ENCODE peak calls at places on chromosome 18, in ten cellular contexts. S, Z, I, P, J, E, R, W, B and U are unnamed samples.

GRCh38 chr18:48581206-48581605 is 42.4 kb downstream of the CTIF start:
- DNase-seq in B (no peak), P (no peak), W (no peak), E (no peak), J (no peak), S (no peak), Z (no peak), R (no peak), I (no peak), U (no peak)

GRCh38 chr18:62348474-62348873 is 23.4 kb downstream of the TNFRSF11A start:
- DNase-seq in W (no peak), I (no peak), Z (no peak), R (no peak), E (no peak), S (no peak), P (no peak), J (no peak), B (no peak), U (no peak)

GRCh38 chr18:62187543-62188378 is 706 bp downstream of the RELCH start:
- DNase-seq in P (peak), W (no peak), I (peak), B (peak), R (peak), Z (no peak), E (peak), J (peak), S (peak), U (peak)

GRCh38 chr18:74203811-74204210 is 55.5 kb downstream of the TIMM21 start:
- DNase-seq in B (no peak), I (peak), S (no peak), Z (no peak), E (no peak), P (no peak), W (no peak), J (no peak), R (no peak), U (no peak)

GRCh38 chr18:29644276-29644675 is 1398.3 kb downstream of the DSC3 start:
- DNase-seq in J (no peak), P (no peak), B (no peak), Z (no peak), W (no peak), S (peak), I (no peak), R (no peak), E (no peak), U (no peak)

GRCh38 chr18:30334781-30335180 is 707.8 kb downstream of the DSC3 start:
- DNase-seq in W (no peak), R (no peak), Z (no peak), E (no peak), I (no peak), P (no peak), J (no peak), S (no peak), B (no peak), U (no peak)

GRCh38 chr18:33146009-33146408 is 294.5 kb downstream of the CCDC178 start:
- DNase-seq in B (no peak), Z (no peak), P (no peak), W (no peak), S (no peak), J (no peak), I (no peak), R (no peak), E (no peak), U (no peak)

GRCh38 chr18:53796042-53796729 is 428.3 kb downstream of the MBD2 start:
- DNase-seq in P (no peak), W (no peak), B (no peak), S (peak), R (no peak), Z (no peak), E (no peak), J (no peak), I (no peak), U (peak)

GRCh38 chr18:68262697-68263293 is 452.1 kb downstream of the TMX3 start:
- DNase-seq in R (no peak), Z (no peak), W (no peak), B (no peak), P (no peak), E (no peak), J (no peak), S (peak), I (no peak), U (peak)

GRCh38 chr18:31720867-31721266 is 36.5 kb upstream of the B4GALT6 start:
- DNase-seq in W (no peak), B (no peak), S (no peak), E (no peak), J (no peak), Z (no peak), P (no peak), R (no peak), I (no peak), U (no peak)

GRCh38 chr18:10101293-10101701 is 187.5 kb downstream of the VAPA start:
- DNase-seq in I (peak), P (peak), S (peak), B (no peak), E (no peak), J (peak), W (peak), Z (no peak), R (peak), U (peak)

GRCh38 chr18:57220485-57220884 is 73.6 kb downstream of the BOD1L2 start:
- DNase-seq in J (peak), W (no peak), B (no peak), S (no peak), E (no peak), Z (no peak), P (no peak), I (no peak), R (no peak), U (no peak)

GRCh38 chr18:34933880-34934689 is 107.1 kb upstream of the MAPRE2 start:
- DNase-seq in Z (no peak), J (no peak), R (no peak), I (no peak), P (no peak), B (no peak), E (no peak), W (no peak), S (no peak), U (no peak)

GRCh38 chr18:11566236-11566965 is 43.0 kb upstream of the SLC35G4 start:
- DNase-seq in B (no peak), P (no peak), I (no peak), R (no peak), Z (no peak), J (no peak), W (no peak), E (no peak), S (no peak), U (no peak)

GRCh38 chr18:74509856-74510769 is 13.9 kb downstream of the CNDP2 start:
- DNase-seq in R (peak), W (peak), Z (no peak), E (no peak), B (peak), S (no peak), I (no peak), P (no peak), J (no peak), U (no peak)

GRCh38 chr18:44149706-44150105 is 531.0 kb upstream of the SETBP1 start:
- DNase-seq in W (no peak), J (no peak), Z (no peak), B (no peak), E (no peak), P (no peak), R (no peak), S (peak), I (no peak), U (peak)

GRCh38 chr18:66495844-66496243 is 108.0 kb downstream of the CDH19 start:
- DNase-seq in P (peak), Z (no peak), I (peak), B (peak), W (no peak), R (peak), E (peak), S (peak), J (peak), U (no peak)

GRCh38 chr18:27608174-27608573 is 423.1 kb upstream of the CHST9 start:
- DNase-seq in S (no peak), W (no peak), R (no peak), J (no peak), I (no peak), Z (no peak), E (no peak), P (no peak), B (no peak), U (no peak)

GRCh38 chr18:11154369-11154982 is 5.1 kb upstream of the PIEZO2 start:
- DNase-seq in W (no peak), R (no peak), I (no peak), E (no peak), J (peak), S (peak), B (no peak), Z (peak), P (no peak), U (no peak)

GRCh38 chr18:76572517-76573247 is 77.6 kb upstream of the ZNF516 start:
- DNase-seq in P (no peak), S (no peak), W (no peak), E (no peak), J (no peak), I (no peak), B (no peak), Z (no peak), R (no peak), U (no peak)

GRCh38 chr18:63844254-63844653 is 43.3 kb upstream of the SERPINB2 start:
- DNase-seq in E (no peak), J (peak), S (peak), W (no peak), B (no peak), I (no peak), Z (no peak), R (no peak), P (no peak), U (peak)

GRCh38 chr18:685438-685837 is 27.0 kb downstream of the ENOSF1 start:
- DNase-seq in P (no peak), R (no peak), S (peak), I (no peak), Z (no peak), J (peak), E (no peak), W (no peak), B (no peak), U (no peak)

GRCh38 chr18:63775166-63775730 is at the start of gene SERPINB7:
- DNase-seq in W (no peak), S (peak), B (no peak), E (no peak), J (no peak), Z (no peak), P (no peak), I (no peak), R (no peak), U (no peak)

GRCh38 chr18:53101719-53102118 is 761.7 kb downstream of the DCC start:
- DNase-seq in Z (no peak), J (no peak), B (no peak), W (no peak), E (no peak), P (no peak), I (no peak), R (no peak), S (no peak), U (no peak)

GRCh38 chr18:60984496-60984895 is 348.7 kb upstream of the CDH20 start:
- DNase-seq in W (no peak), B (no peak), J (no peak), I (no peak), P (no peak), Z (no peak), R (no peak), E (no peak), S (no peak), U (no peak)

GRCh38 chr18:71529708-71530303 is 1014.3 kb downstream of the CBLN2 start:
- DNase-seq in E (no peak), R (no peak), J (no peak), I (no peak), W (no peak), B (no peak), P (no peak), Z (no peak), S (peak), U (no peak)

GRCh38 chr18:63476666-63477065 is at the start of gene SERPINB5:
- DNase-seq in I (no peak), W (no peak), R (peak), Z (no peak), P (no peak), S (peak), J (no peak), E (peak), B (peak), U (no peak)

GRCh38 chr18:4450065-4450676 is 4.9 kb downstream of the DLGAP1 start:
- DNase-seq in P (no peak), J (no peak), W (no peak), Z (no peak), I (no peak), E (no peak), R (no peak), S (no peak), B (no peak), U (no peak)

GRCh38 chr18:11322006-11322405 is 172.6 kb upstream of the PIEZO2 start:
- DNase-seq in W (no peak), I (no peak), J (no peak), R (no peak), S (no peak), Z (no peak), E (no peak), P (no peak), B (no peak), U (no peak)

GRCh38 chr18:50453014-50453680 is 78.3 kb downstream of the SKA1 start:
- DNase-seq in J (no peak), W (no peak), P (no peak), S (no peak), Z (no peak), E (no peak), B (no peak), R (no peak), I (no peak), U (no peak)

GRCh38 chr18:74139888-74140287 is 7.7 kb downstream of the FBXO15 start:
- DNase-seq in S (peak), I (no peak), Z (no peak), R (no peak), P (no peak), B (no peak), E (no peak), J (no peak), W (no peak), U (peak)

GRCh38 chr18:35041752-35042379 is 653 bp downstream of the MAPRE2 start:
- DNase-seq in S (no peak), R (peak), B (no peak), Z (no peak), E (no peak), I (no peak), P (no peak), W (no peak), J (no peak), U (no peak)

GRCh38 chr18:35526476-35527120 is 28.8 kb upstream of the INO80C start:
- DNase-seq in B (no peak), R (peak), P (peak), I (peak), W (no peak), Z (no peak), E (no peak), J (peak), S (no peak), U (no peak)

GRCh38 chr18:25223211-25223610 is 128.8 kb downstream of the ZNF521 start:
- DNase-seq in E (no peak), S (no peak), I (no peak), B (peak), P (no peak), W (no peak), R (peak), Z (no peak), J (peak), U (no peak)

GRCh38 chr18:35933982-35934381 is 38.5 kb upstream of the RMP24 start:
- DNase-seq in B (no peak), W (no peak), J (no peak), P (no peak), Z (peak), R (no peak), E (no peak), I (no peak), S (peak), U (no peak)

GRCh38 chr18:26714739-26715138 is 150.8 kb downstream of the AQP4 start:
- DNase-seq in R (no peak), Z (no peak), S (no peak), B (no peak), I (no peak), E (no peak), W (no peak), J (no peak), P (no peak), U (no peak)

GRCh38 chr18:40413160-40413559 is 1541.9 kb upstream of the PIK3C3 start:
- DNase-seq in S (peak), P (no peak), R (peak), E (no peak), B (peak), W (no peak), Z (no peak), I (peak), J (peak), U (no peak)

GRCh38 chr18:58580623-58581022 is 48.3 kb downstream of the ALPK2 start:
- DNase-seq in R (peak), W (no peak), J (peak), I (no peak), Z (no peak), E (no peak), S (no peak), P (no peak), B (peak), U (no peak)
- H3K27ac ChIP-seq in R (no peak), W (no peak), J (no peak), I (no peak), Z (peak), E (no peak), S (no peak), P (no peak), B (no peak), U (peak)

GRCh38 chr18:12606592-12607315 is 51.2 kb downstream of the SPIRE1 start:
- DNase-seq in I (no peak), W (no peak), Z (peak), P (no peak), J (no peak), B (no peak), R (no peak), S (peak), E (no peak), U (peak)

GRCh38 chr18:12608292-12608691 is 49.6 kb downstream of the SPIRE1 start:
- DNase-seq in P (no peak), I (no peak), W (no peak), R (no peak), E (no peak), S (peak), J (no peak), B (no peak), Z (no peak), U (no peak)

GRCh38 chr18:12599966-12600365 is 57.9 kb downstream of the SPIRE1 start:
- DNase-seq in I (no peak), J (no peak), R (no peak), B (no peak), Z (no peak), P (no peak), W (no peak), E (no peak), S (no peak), U (no peak)

GRCh38 chr18:12599543-12599942 is 58.4 kb downstream of the SPIRE1 start:
- DNase-seq in W (no peak), I (no peak), P (peak), E (peak), J (no peak), S (peak), B (no peak), Z (no peak), R (no peak), U (no peak)

GRCh38 chr18:12604445-12605007 is 53.4 kb downstream of the SPIRE1 start:
- DNase-seq in Z (no peak), S (no peak), W (no peak), J (no peak), I (no peak), P (no peak), R (no peak), E (no peak), B (no peak), U (no peak)
- TF ChIP-seq CTCF in Z (peak), S (peak), W (no peak), J (no peak), I (no peak), P (no peak), R (peak), E (no peak), B (peak), U (peak)

GRCh38 chr18:7856099-7856498 is 289.0 kb downstream of the PTPRM start:
- DNase-seq in Z (no peak), P (no peak), W (no peak), E (no peak), R (no peak), J (no peak), S (peak), I (no peak), B (no peak), U (no peak)

GRCh38 chr18:7855051-7855450 is 287.9 kb downstream of the PTPRM start:
- DNase-seq in E (no peak), I (no peak), S (no peak), Z (no peak), B (no peak), J (no peak), P (no peak), R (no peak), W (no peak), U (no peak)

GRCh38 chr18:7857562-7857961 is 290.4 kb downstream of the PTPRM start:
- DNase-seq in J (no peak), W (no peak), R (no peak), I (no peak), Z (no peak), S (no peak), P (no peak), B (no peak), E (no peak), U (no peak)

GRCh38 chr18:7855671-7856070 is 288.6 kb downstream of the PTPRM start:
- DNase-seq in W (no peak), R (no peak), S (no peak), E (no peak), Z (no peak), B (no peak), I (no peak), P (no peak), J (no peak), U (no peak)

DNA sequence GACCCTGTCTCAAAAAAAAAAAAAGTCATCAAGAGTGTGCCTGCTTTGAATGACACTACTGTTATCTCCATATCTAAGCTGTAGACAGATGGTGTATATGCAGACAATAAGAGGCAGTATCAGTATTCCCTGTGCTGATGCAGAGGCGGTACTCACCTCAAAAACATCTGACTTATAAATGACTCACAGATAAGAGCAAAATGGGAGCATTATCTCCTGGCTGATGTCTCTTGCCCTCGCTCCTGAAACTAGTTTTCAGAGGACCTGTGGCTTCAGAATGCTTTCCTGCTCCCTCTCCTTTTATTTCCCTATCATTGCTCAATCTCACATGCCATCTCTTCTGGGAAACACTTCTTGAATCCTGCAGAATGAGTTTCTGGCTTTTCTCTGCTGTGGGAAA is 289.6 kb downstream of the PTPRM start:
- DNase-seq in I (no peak), J (no peak), W (no peak), R (no peak), E (no peak), Z (no peak), S (peak), P (no peak), B (no peak), U (no peak)
- H3K27ac ChIP-seq in I (no peak), J (no peak), W (no peak), R (no peak), E (no peak), Z (no peak), S (peak), P (no peak), B (no peak), U (no peak)

GRCh38 chr18:20966795-20967194 is 144.8 kb downstream of the ROCK1 start:
- DNase-seq in P (no peak), J (no peak), B (no peak), Z (no peak), S (no peak), I (no peak), W (no peak), E (no peak), R (no peak), U (no peak)

DNA sequence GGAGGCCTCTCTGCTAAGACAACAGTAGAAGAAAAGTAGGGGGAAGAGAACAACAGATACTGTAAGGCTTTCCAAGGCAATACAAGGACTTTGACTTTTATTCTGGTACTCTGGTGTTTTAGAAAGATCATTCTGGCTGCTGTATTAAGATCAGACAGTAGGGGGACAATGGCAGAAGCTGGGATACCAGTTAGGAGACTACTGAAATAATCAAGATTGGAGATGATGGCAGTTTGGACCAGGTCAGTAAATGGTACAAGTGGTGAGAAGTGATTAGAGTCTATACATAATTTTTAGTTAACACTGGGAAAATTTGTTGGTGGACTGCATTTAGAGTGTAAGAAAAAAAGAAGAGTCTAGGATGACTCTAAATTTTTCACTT is 139.7 kb downstream of the ROCK1 start:
- DNase-seq in W (no peak), E (no peak), I (no peak), Z (peak), B (no peak), S (peak), P (no peak), J (peak), R (no peak), U (peak)
- TF ChIP-seq CTCF in W (peak), E (no peak), I (no peak), Z (peak), B (peak), S (peak), P (peak), J (peak), R (peak), U (peak)

GRCh38 chr18:79026491-79026890 is 42.7 kb upstream of the ATP9B start:
- DNase-seq in I (no peak), J (peak), P (no peak), Z (no peak), S (no peak), W (no peak), E (no peak), B (peak), R (peak), U (no peak)
- H3K27ac ChIP-seq in I (no peak), J (no peak), P (no peak), Z (no peak), S (no peak), W (no peak), E (no peak), B (no peak), R (no peak), U (no peak)